ENCODE peak calls at places on chromosomes 13 and 19, in five cellular contexts. E is omental fat pad; Q is AG08396; U is DMS153; I is CD4-positive, alpha-beta T cell. M is an unnamed sample.

GRCh38 chr19:11151181-11151580 is 4.4 kb downstream of the SPC24 start:
- DNase-seq in E (no peak), Q (no peak), U (no peak), I (no peak), M (no peak)

GRCh38 chr13:40777166-40777956 is 6.4 kb upstream of the MRPS31 start:
- DNase-seq in E (no peak), Q (peak), U (peak), I (no peak), M (no peak)

GRCh38 chr19:46818812-46819211 is 30.4 kb upstream of the SLC1A5 start:
- DNase-seq in E (no peak), Q (no peak), U (no peak), I (no peak), M (no peak)

GRCh38 chr13:112253631-112254030 is 122.5 kb upstream of the SPACA7 start:
- DNase-seq in E (no peak), Q (no peak), U (no peak), I (no peak), M (no peak)

GRCh38 chr13:26914624-26915023 is 154.0 kb upstream of the GPR12 start:
- DNase-seq in E (no peak), Q (no peak), U (peak), I (no peak), M (no peak)

GRCh38 chr19:741506-742131 is 9.3 kb upstream of the MISP start:
- DNase-seq in E (no peak), Q (no peak), U (no peak), I (no peak), M (no peak)

GRCh38 chr19:42693760-42694350 is 46.4 kb downstream of the PSG3 start:
- DNase-seq in E (no peak), Q (peak), U (no peak), I (no peak), M (peak)

GRCh38 chr13:42760949-42761348 is 20.4 kb upstream of the FAM216B start:
- DNase-seq in E (no peak), Q (no peak), U (no peak), I (no peak), M (no peak)

GRCh38 chr19:1057185-1057857 is 9.6 kb upstream of the ARHGAP45 start:
- DNase-seq in E (no peak), Q (no peak), U (no peak), I (no peak), M (peak)

GRCh38 chr19:11927227-11927626 is 2.3 kb downstream of the ZNF700 start:
- DNase-seq in E (no peak), Q (no peak), U (no peak), I (no peak), M (no peak)

GRCh38 chr13:112689498-112690241 is at the start of gene ATP11A:
- DNase-seq in E (peak), Q (peak), U (peak), I (peak), M (peak)

GRCh38 chr19:10896851-10897526 is 25.6 kb downstream of the CARM1 start:
- DNase-seq in E (no peak), Q (no peak), U (peak), I (no peak), M (no peak)

GRCh38 chr13:30882996-30883766 is 22.9 kb upstream of the MEDAG start:
- DNase-seq in E (no peak), Q (no peak), U (no peak), I (no peak), M (no peak)

GRCh38 chr19:46951236-46951986 is 68.2 kb upstream of the NPAS1 start:
- DNase-seq in E (no peak), Q (peak), U (no peak), I (no peak), M (peak)

GRCh38 chr19:40217027-40217810 is 965 bp downstream of the TTC9B start:
- DNase-seq in E (no peak), Q (no peak), U (peak), I (no peak), M (no peak)

GRCh38 chr19:38290631-38291147 is 13.4 kb upstream of the C19orf33 start:
- DNase-seq in E (no peak), Q (peak), U (no peak), I (no peak), M (peak)

GRCh38 chr19:19320362-19321142 is at the start of the genes MAU2 and SUGP1:
- DNase-seq in E (peak), Q (peak), U (peak), I (peak), M (peak)

GRCh38 chr19:18173054-18173571 is 500 bp upstream of the IFI30 start:
- DNase-seq in E (peak), Q (no peak), U (no peak), I (no peak), M (no peak)

GRCh38 chr19:29264897-29265296 is 51.9 kb upstream of the UQCRFS1 start:
- DNase-seq in E (no peak), Q (no peak), U (no peak), I (no peak), M (no peak)

GRCh38 chr19:8811315-8812172 is 20.6 kb downstream of the ZNF558 start:
- DNase-seq in E (no peak), Q (no peak), U (no peak), I (no peak), M (no peak)

GRCh38 chr13:41216160-41216559 is 21.8 kb upstream of the KBTBD7 start:
- DNase-seq in E (no peak), Q (peak), U (no peak), I (no peak), M (no peak)

GRCh38 chr19:45137179-45137761 is 23.5 kb downstream of the NKPD1 start:
- DNase-seq in E (no peak), Q (no peak), U (no peak), I (no peak), M (no peak)

GRCh38 chr13:60759499-60759898 is 362.5 kb downstream of the TDRD3 start:
- DNase-seq in E (no peak), Q (no peak), U (no peak), I (no peak), M (no peak)

GRCh38 chr13:76783798-76784197 is 102.4 kb downstream of the KCTD12 start:
- DNase-seq in E (no peak), Q (no peak), U (peak), I (no peak), M (no peak)

GRCh38 chr19:36771275-36772231 is 1.1 kb downstream of the ZNF850 start:
- DNase-seq in E (peak), Q (peak), U (peak), I (no peak), M (peak)

GRCh38 chr19:756232-756631 is 5.3 kb downstream of the MISP start:
- DNase-seq in E (no peak), Q (peak), U (no peak), I (no peak), M (peak)

GRCh38 chr19:50877338-50877737 is 4.1 kb downstream of the KLK2 start:
- DNase-seq in E (no peak), Q (no peak), U (peak), I (no peak), M (no peak)

GRCh38 chr13:44436589-44437337 is 63.1 kb downstream of the SERP2 start:
- DNase-seq in E (peak), Q (peak), U (peak), I (peak), M (peak)

GRCh38 chr19:12833747-12834417 is 497 bp downstream of the RTBDN start:
- DNase-seq in E (no peak), Q (peak), U (no peak), I (no peak), M (no peak)

GRCh38 chr13:35460061-35460460 is 16.4 kb downstream of the MAB21L1 start:
- DNase-seq in E (no peak), Q (no peak), U (no peak), I (no peak), M (no peak)

GRCh38 chr13:41075034-41075433 is 13.7 kb downstream of the WBP4 start:
- DNase-seq in E (no peak), Q (peak), U (no peak), I (peak), M (no peak)

GRCh38 chr19:22945560-22945959 is 57.4 kb downstream of the ZNF728 start:
- DNase-seq in E (no peak), Q (no peak), U (no peak), I (no peak), M (no peak)

GRCh38 chr19:9786342-9786741 is 17.8 kb upstream of the ZNF846 start:
- DNase-seq in E (no peak), Q (no peak), U (no peak), I (no peak), M (no peak)

M was measured in T1000.